ENCODE peak calls at places on chromosomes 6 and 20, in four cellular contexts. One of them, this sample, is unnamed.

GRCh38 chr6:37013516-37014491 is 8.3 kb downstream of the FGD2 start:
- DNase-seq in HS-27A: no peak
- DNase-seq in AG09309: no peak
- DNase-seq in retina: no peak
- DNase-seq in this sample: no peak

GRCh38 chr20:52031574-52032303 is 159.8 kb downstream of the ZFP64 start:
- DNase-seq in retina: no peak
- DNase-seq in AG09309: peak
- DNase-seq in HS-27A: peak
- DNase-seq in this sample: no peak

GRCh38 chr20:64188071-64188470 is 23.8 kb downstream of the MYT1 start:
- DNase-seq in retina: no peak
- DNase-seq in HS-27A: no peak
- DNase-seq in AG09309: no peak
- DNase-seq in this sample: no peak

GRCh38 chr6:152004896-152005295 is 197.4 kb downstream of the ESR1 start:
- DNase-seq in AG09309: no peak
- DNase-seq in retina: no peak
- DNase-seq in HS-27A: no peak
- DNase-seq in this sample: no peak

GRCh38 chr20:38947931-38948362 is 14.2 kb upstream of the DHX35 start:
- DNase-seq in AG09309: no peak
- DNase-seq in HS-27A: no peak
- DNase-seq in retina: no peak
- DNase-seq in this sample: no peak

GRCh38 chr6:167469101-167469500 is 144.2 kb downstream of the TTLL2 start:
- DNase-seq in retina: no peak
- DNase-seq in AG09309: no peak
- DNase-seq in HS-27A: no peak
- DNase-seq in this sample: no peak

GRCh38 chr20:18739785-18740184 is 73.8 kb upstream of the SCP2D1 start:
- DNase-seq in retina: no peak
- DNase-seq in AG09309: peak
- DNase-seq in HS-27A: no peak
- DNase-seq in this sample: no peak

GRCh38 chr6:154243793-154244768 is 112.5 kb downstream of the IPCEF1 start:
- DNase-seq in HS-27A: no peak
- DNase-seq in retina: no peak
- DNase-seq in AG09309: no peak
- DNase-seq in this sample: no peak

GRCh38 chr20:13059398-13060136 is 50.8 kb downstream of the SPTLC3 start:
- DNase-seq in AG09309: no peak
- DNase-seq in retina: no peak
- DNase-seq in HS-27A: no peak
- DNase-seq in this sample: no peak

GRCh38 chr20:35942243-35942642 is 12.1 kb downstream of the SCAND1 start:
- DNase-seq in HS-27A: no peak
- DNase-seq in AG09309: no peak
- DNase-seq in retina: no peak
- DNase-seq in this sample: no peak

GRCh38 chr6:144006731-144007454 is 1.2 kb downstream of the PLAGL1 start:
- DNase-seq in HS-27A: peak
- DNase-seq in retina: peak
- DNase-seq in AG09309: peak
- DNase-seq in this sample: no peak

GRCh38 chr20:34512955-34513419 is 3.2 kb upstream of the DYNLRB1 start:
- DNase-seq in AG09309: no peak
- DNase-seq in HS-27A: no peak
- DNase-seq in retina: no peak
- DNase-seq in this sample: no peak

This sample was measured in cardiac septum.